ENCODE peak calls at places on chromosomes 12 and 14, in six cellular contexts. J is cardiac muscle cell, X is BJ, Z is HFF-Myc, V is MM.1S, O is tibial nerve. B is an unnamed sample.

GRCh38 chr12:114694436-114695304 is 10.7 kb upstream of the TBX3 start:
- DNase-seq in J (no peak), X (no peak), Z (no peak), V (no peak), O (no peak), B (no peak)

GRCh38 chr12:77488041-77488620 is 342.6 kb upstream of the NAV3 start:
- DNase-seq in J (peak), X (peak), Z (no peak), V (no peak), O (no peak), B (no peak)

GRCh38 chr12:96212456-96213375 is 18.5 kb downstream of the ELK3 start:
- DNase-seq in J (no peak), X (no peak), Z (no peak), V (no peak), O (no peak), B (no peak)

GRCh38 chr12:7444537-7444936 is 584 bp upstream of the CD163L1 start:
- DNase-seq in J (no peak), X (no peak), Z (no peak), V (no peak), O (no peak), B (no peak)

GRCh38 chr12:62409068-62409467 is 57.6 kb upstream of the MON2 start:
- DNase-seq in J (no peak), X (no peak), Z (no peak), V (no peak), O (no peak), B (no peak)

GRCh38 chr12:38905480-38906351 is at the start of gene CPNE8:
- DNase-seq in J (peak), X (peak), Z (no peak), V (peak), O (peak), B (no peak)

GRCh38 chr14:54622189-54622958 is 55.4 kb downstream of the SAMD4A start:
- DNase-seq in J (peak), X (no peak), Z (no peak), V (no peak), O (no peak), B (no peak)

GRCh38 chr12:62934799-62935674 is at the start of gene PPM1H:
- DNase-seq in J (peak), X (no peak), Z (no peak), V (peak), O (no peak), B (peak)

GRCh38 chr12:57730336-57731067 is 8.0 kb downstream of the AGAP2 start:
- DNase-seq in J (no peak), X (no peak), Z (no peak), V (no peak), O (no peak), B (no peak)

GRCh38 chr14:49497725-49498348 is 88.3 kb downstream of the RPS29 start:
- DNase-seq in J (peak), X (no peak), Z (peak), V (peak), O (peak), B (peak)

GRCh38 chr14:30143617-30144016 is 216.0 kb upstream of the PRKD1 start:
- DNase-seq in J (peak), X (peak), Z (no peak), V (no peak), O (no peak), B (no peak)

GRCh38 chr14:75379246-75379929 is 48.4 kb upstream of the JDP2 start:
- DNase-seq in J (no peak), X (no peak), Z (no peak), V (no peak), O (no peak), B (no peak)

GRCh38 chr14:21924479-21924878 is 250.9 kb upstream of the OR4E1 start:
- DNase-seq in J (no peak), X (no peak), Z (no peak), V (peak), O (no peak), B (peak)

GRCh38 chr14:48568688-48569087 is 893.3 kb upstream of the MDGA2 start:
- DNase-seq in J (no peak), X (no peak), Z (no peak), V (no peak), O (no peak), B (no peak)

GRCh38 chr12:27257104-27257848 is 13.2 kb downstream of the STK38L start:
- DNase-seq in J (no peak), X (no peak), Z (no peak), V (no peak), O (no peak), B (no peak)

GRCh38 chr12:27101290-27101689 is 18.9 kb upstream of the C12orf71 start:
- DNase-seq in J (no peak), X (no peak), Z (no peak), V (no peak), O (no peak), B (no peak)

GRCh38 chr14:58760121-58760520 is 122.4 kb downstream of the DACT1 start:
- DNase-seq in J (no peak), X (no peak), Z (no peak), V (no peak), O (no peak), B (no peak)

GRCh38 chr12:113436993-113437728 is 15.0 kb downstream of the SDSL start:
- DNase-seq in J (no peak), X (no peak), Z (no peak), V (no peak), O (no peak), B (no peak)

GRCh38 chr12:15599266-15600037 is 189.7 kb downstream of the EPS8 start:
- DNase-seq in J (peak), X (no peak), Z (no peak), V (no peak), O (peak), B (no peak)

GRCh38 chr14:63632932-63633514 is 8.6 kb downstream of the WDR89 start:
- DNase-seq in J (peak), X (no peak), Z (no peak), V (peak), O (no peak), B (peak)

GRCh38 chr12:100953677-100954076 is 159.1 kb downstream of the ANO4 start:
- DNase-seq in J (no peak), X (no peak), Z (no peak), V (no peak), O (no peak), B (no peak)

GRCh38 chr14:58637040-58637390 is 747 bp upstream of the DACT1 start:
- DNase-seq in J (peak), X (peak), Z (peak), V (no peak), O (peak), B (no peak)

GRCh38 chr12:58425481-58426392 is 484.4 kb downstream of the ATP23 start:
- DNase-seq in J (peak), X (peak), Z (peak), V (peak), O (no peak), B (peak)

GRCh38 chr12:45232771-45233372 is 17.0 kb downstream of the ANO6 start:
- DNase-seq in J (peak), X (peak), Z (peak), V (no peak), O (no peak), B (no peak)

GRCh38 chr12:68250454-68250853 is 3.0 kb downstream of the IL22 start:
- DNase-seq in J (no peak), X (no peak), Z (no peak), V (no peak), O (no peak), B (no peak)

GRCh38 chr12:91717804-91718203 is 427.8 kb downstream of the BTG1 start:
- DNase-seq in J (no peak), X (no peak), Z (no peak), V (no peak), O (no peak), B (no peak)

GRCh38 chr14:74619672-74620131 is 7.7 kb upstream of the LTBP2 start:
- DNase-seq in J (peak), X (peak), Z (peak), V (no peak), O (peak), B (no peak)

GRCh38 chr14:43692706-43693105 is 814.4 kb downstream of the FSCB start:
- DNase-seq in J (no peak), X (no peak), Z (no peak), V (peak), O (no peak), B (no peak)

GRCh38 chr12:54560374-54560858 is 11.0 kb downstream of the PDE1B start:
- DNase-seq in J (peak), X (no peak), Z (peak), V (no peak), O (peak), B (no peak)

GRCh38 chr14:64463198-64463597 is 2.1 kb upstream of the AKAP5 start:
- DNase-seq in J (no peak), X (no peak), Z (no peak), V (no peak), O (no peak), B (no peak)

GRCh38 chr12:86729798-86730197 is 473.6 kb upstream of the MGAT4C start:
- DNase-seq in J (no peak), X (no peak), Z (no peak), V (no peak), O (no peak), B (no peak)

GRCh38 chr12:27020761-27021160 is 1.6 kb upstream of the MED21 start:
- DNase-seq in J (no peak), X (no peak), Z (no peak), V (no peak), O (no peak), B (no peak)

GRCh38 chr12:44247588-44247987 is 411.7 kb downstream of the TMEM117 start:
- DNase-seq in J (no peak), X (no peak), Z (no peak), V (no peak), O (no peak), B (no peak)

GRCh38 chr14:64942531-64943111 is at the start of gene GPX2:
- DNase-seq in J (no peak), X (no peak), Z (no peak), V (no peak), O (no peak), B (no peak)

GRCh38 chr14:43795600-43796228 is 711.4 kb downstream of the FSCB start:
- DNase-seq in J (peak), X (no peak), Z (no peak), V (no peak), O (no peak), B (no peak)

GRCh38 chr14:104109121-104109541 is 23.6 kb downstream of the ASPG start:
- DNase-seq in J (no peak), X (no peak), Z (no peak), V (no peak), O (no peak), B (no peak)

GRCh38 chr12:124543052-124543590 is 24.3 kb downstream of the NCOR2 start:
- DNase-seq in J (peak), X (no peak), Z (no peak), V (no peak), O (no peak), B (no peak)

GRCh38 chr14:44785096-44785495 is 176.7 kb downstream of the KLHL28 start:
- DNase-seq in J (peak), X (no peak), Z (no peak), V (no peak), O (no peak), B (no peak)

GRCh38 chr12:68915055-68915454 is 17.9 kb downstream of the CPM start:
- DNase-seq in J (peak), X (peak), Z (no peak), V (no peak), O (no peak), B (no peak)

GRCh38 chr12:52074006-52074405 is 4.2 kb downstream of the ATG101 start:
- DNase-seq in J (peak), X (peak), Z (peak), V (no peak), O (no peak), B (no peak)
- H3K4me3 ChIP-seq in J (no peak), X (no peak), Z (peak), V (no peak), O (no peak), B (no peak)

GRCh38 chr14:101506211-101506920 is 54.9 kb upstream of the DIO3 start:
- DNase-seq in J (no peak), X (no peak), Z (no peak), V (no peak), O (no peak), B (no peak)
- H3K4me3 ChIP-seq in J (no peak), X (no peak), Z (no peak), V (no peak), O (no peak), B (no peak)

GRCh38 chr12:110591508-110592051 is 8.5 kb upstream of the PPTC7 start:
- DNase-seq in J (no peak), X (no peak), Z (no peak), V (no peak), O (no peak), B (no peak)
- H3K4me3 ChIP-seq in J (no peak), X (no peak), Z (no peak), V (no peak), O (no peak), B (no peak)

GRCh38 chr12:123358035-123358434 is 6.6 kb downstream of the SBNO1 start:
- DNase-seq in J (no peak), X (no peak), Z (no peak), V (no peak), O (no peak), B (no peak)
- H3K4me3 ChIP-seq in J (no peak), X (no peak), Z (no peak), V (no peak), O (no peak), B (no peak)

GRCh38 chr12:52005903-52006703 is 643 bp upstream of the TAMALIN start:
- DNase-seq in J (peak), X (no peak), Z (no peak), V (no peak), O (peak), B (no peak)

GRCh38 chr12:52006726-52007157 is at the start of gene TAMALIN:
- DNase-seq in J (peak), X (no peak), Z (no peak), V (no peak), O (peak), B (peak)

GRCh38 chr12:52009081-52009751 is 2.5 kb downstream of the TAMALIN start:
- DNase-seq in J (peak), X (no peak), Z (no peak), V (no peak), O (no peak), B (no peak)

GRCh38 chr12:52007982-52008510 is 1.3 kb downstream of the TAMALIN start:
- DNase-seq in J (no peak), X (no peak), Z (no peak), V (no peak), O (no peak), B (no peak)

GRCh38 chr12:52007158-52007921 is 594 bp downstream of the TAMALIN start:
- DNase-seq in J (peak), X (no peak), Z (no peak), V (no peak), O (peak), B (no peak)
- H3K4me3 ChIP-seq in J (peak), X (peak), Z (peak), V (no peak), O (peak), B (peak)

GRCh38 chr14:60757617-60758016 is 23.1 kb downstream of the MNAT1 start:
- DNase-seq in J (peak), X (peak), Z (peak), V (no peak), O (no peak), B (no peak)

GRCh38 chr14:60760209-60760608 is 25.6 kb downstream of the MNAT1 start:
- DNase-seq in J (peak), X (no peak), Z (no peak), V (no peak), O (no peak), B (no peak)

GRCh38 chr14:60753264-60754126 is 18.9 kb downstream of the MNAT1 start:
- DNase-seq in J (peak), X (no peak), Z (no peak), V (peak), O (no peak), B (peak)

GRCh38 chr14:60758875-60759274 is 24.3 kb downstream of the MNAT1 start:
- DNase-seq in J (no peak), X (no peak), Z (no peak), V (peak), O (no peak), B (no peak)

DNA sequence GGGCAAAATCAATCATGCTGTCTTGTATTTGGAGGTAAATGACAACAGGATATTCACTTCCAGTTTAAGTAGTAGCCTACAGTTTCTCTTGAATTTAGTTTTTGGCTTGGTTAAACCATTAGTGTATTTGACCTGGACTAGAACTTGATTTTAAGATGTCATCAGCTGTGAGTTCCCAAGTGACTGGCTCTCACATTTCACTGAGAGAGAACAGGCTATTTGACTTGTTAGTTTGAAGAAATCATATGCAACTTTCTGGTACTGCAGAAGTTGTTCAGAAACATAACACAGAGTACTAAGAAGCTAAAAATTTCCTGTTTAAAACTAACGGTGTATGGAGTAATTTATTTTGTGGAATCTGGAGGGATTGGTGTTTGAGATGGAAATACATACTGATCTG is 22.3 kb downstream of the MNAT1 start:
- DNase-seq in J (peak), X (no peak), Z (no peak), V (no peak), O (no peak), B (no peak)
- H3K4me3 ChIP-seq in J (no peak), X (no peak), Z (no peak), V (no peak), O (no peak), B (no peak)

DNA sequence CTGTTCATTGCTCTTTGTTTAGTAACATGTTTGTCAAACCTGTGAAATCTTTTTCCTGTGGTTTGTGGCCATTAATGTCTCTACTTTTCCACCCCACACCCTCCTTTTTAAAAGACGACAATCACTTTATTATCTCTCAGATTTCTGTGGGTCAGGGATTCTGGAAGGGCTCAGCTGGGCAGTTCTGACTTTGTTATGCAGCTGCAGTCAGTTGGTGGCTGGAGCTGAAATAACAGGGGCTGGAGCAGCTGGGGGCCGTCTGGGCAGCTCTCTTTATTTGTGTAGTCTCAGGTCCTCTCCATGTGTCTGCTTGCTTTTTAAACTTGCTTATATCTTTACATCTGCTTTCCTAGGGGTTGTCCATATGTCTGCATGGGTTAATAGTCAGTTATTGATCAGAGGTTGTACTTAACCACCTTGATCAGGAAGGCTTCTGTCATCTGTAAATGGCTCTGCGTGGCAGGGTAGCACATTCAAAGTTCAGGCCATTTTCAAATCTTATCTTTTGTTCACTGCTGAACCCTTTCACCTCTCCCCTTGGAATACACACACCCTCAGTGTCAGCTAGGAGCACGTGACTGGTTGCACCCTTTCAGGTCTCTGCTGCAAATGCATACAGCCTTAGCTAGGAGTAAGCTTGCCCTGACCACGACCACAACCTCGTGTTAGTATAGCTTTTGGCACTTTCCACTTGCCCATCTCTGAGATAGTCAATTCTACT is 27.9 kb downstream of the BORCS5 start:
- DNase-seq in J (peak), X (no peak), Z (no peak), V (peak), O (no peak), B (peak)
- H3K4me3 ChIP-seq in J (no peak), X (no peak), Z (no peak), V (no peak), O (no peak), B (no peak)

GRCh38 chr12:47725893-47726292 is 603 bp upstream of the ENDOU start:
- DNase-seq in J (peak), X (no peak), Z (peak), V (no peak), O (no peak), B (no peak)
- H3K4me3 ChIP-seq in J (no peak), X (no peak), Z (no peak), V (no peak), O (no peak), B (no peak)